ENCODE peak calls at places on chromosomes 4 and X, in four cellular contexts. One of them, this sample, is unnamed.

GRCh38 chr4:336893-337142 is 796 bp upstream of the ZNF141 start:
- DNase-seq in PC-9: no peak
- DNase-seq in dorsolateral prefrontal cortex: no peak
- DNase-seq in tibial nerve: no peak
- DNase-seq in this sample: no peak

GRCh38 chr4:3342182-3342854 is 49.5 kb downstream of the RGS12 start:
- DNase-seq in PC-9: no peak
- DNase-seq in tibial nerve: no peak
- DNase-seq in dorsolateral prefrontal cortex: no peak
- DNase-seq in this sample: no peak

GRCh38 chr4:143355540-143356217 is 19.0 kb downstream of the GAB1 start:
- DNase-seq in tibial nerve: no peak
- DNase-seq in dorsolateral prefrontal cortex: no peak
- DNase-seq in PC-9: peak; percentile 60
- DNase-seq in this sample: no peak

GRCh38 chrX:149453911-149454820 is 50.9 kb downstream of the IDS start:
- DNase-seq in dorsolateral prefrontal cortex: no peak
- DNase-seq in PC-9: no peak
- DNase-seq in tibial nerve: no peak
- DNase-seq in this sample: no peak

GRCh38 chr4:158722291-158722916 is 792 bp downstream of the PPID start:
- DNase-seq in tibial nerve: no peak
- DNase-seq in PC-9: no peak
- DNase-seq in dorsolateral prefrontal cortex: no peak
- DNase-seq in this sample: no peak

GRCh38 chr4:911871-912490 is 20.1 kb downstream of the GAK start:
- DNase-seq in dorsolateral prefrontal cortex: peak; percentile 30
- DNase-seq in PC-9: no peak
- DNase-seq in tibial nerve: no peak
- DNase-seq in this sample: no peak

GRCh38 chr4:3745886-3746656 is 20.1 kb upstream of the ADRA2C start:
- DNase-seq in PC-9: no peak
- DNase-seq in dorsolateral prefrontal cortex: no peak
- DNase-seq in tibial nerve: no peak
- DNase-seq in this sample: no peak

GRCh38 chrX:136586386-136586785 is 54.4 kb downstream of the VGLL1 start:
- DNase-seq in PC-9: no peak
- DNase-seq in tibial nerve: no peak
- DNase-seq in dorsolateral prefrontal cortex: no peak
- DNase-seq in this sample: no peak

GRCh38 chr4:162201673-162202072 is 37.9 kb upstream of the FSTL5 start:
- DNase-seq in tibial nerve: no peak
- DNase-seq in PC-9: no peak
- DNase-seq in dorsolateral prefrontal cortex: no peak
- DNase-seq in this sample: no peak

GRCh38 chr4:106628616-106629606 is 260.3 kb upstream of the GIMD1 start:
- DNase-seq in tibial nerve: no peak
- DNase-seq in PC-9: no peak
- DNase-seq in dorsolateral prefrontal cortex: no peak
- DNase-seq in this sample: no peak

GRCh38 chr4:20445933-20446723 is 194.4 kb downstream of the SLIT2 start:
- DNase-seq in dorsolateral prefrontal cortex: no peak
- DNase-seq in tibial nerve: no peak
- DNase-seq in PC-9: no peak
- DNase-seq in this sample: no peak

GRCh38 chrX:24148535-24149345 is 789 bp upstream of the ZFX start:
- DNase-seq in dorsolateral prefrontal cortex: no peak
- DNase-seq in PC-9: no peak
- DNase-seq in tibial nerve: no peak
- DNase-seq in this sample: no peak

GRCh38 chr4:113080050-113080449 is 30.6 kb downstream of the ANK2 start:
- DNase-seq in tibial nerve: no peak
- DNase-seq in PC-9: no peak
- DNase-seq in dorsolateral prefrontal cortex: no peak
- DNase-seq in this sample: no peak

GRCh38 chrX:119646515-119646914 is 40.3 kb upstream of the NKRF start:
- DNase-seq in PC-9: no peak
- DNase-seq in tibial nerve: no peak
- DNase-seq in dorsolateral prefrontal cortex: no peak
- DNase-seq in this sample: no peak

GRCh38 chrX:101764538-101764937 is 104.9 kb upstream of the ARMCX2 start:
- DNase-seq in dorsolateral prefrontal cortex: no peak
- DNase-seq in tibial nerve: no peak
- DNase-seq in PC-9: no peak
- DNase-seq in this sample: no peak

GRCh38 chr4:123826896-123827295 is 430.3 kb downstream of the SPRY1 start:
- DNase-seq in PC-9: no peak
- DNase-seq in dorsolateral prefrontal cortex: no peak
- DNase-seq in tibial nerve: no peak
- DNase-seq in this sample: no peak

GRCh38 chrX:36436286-36436860 is 516.8 kb downstream of the CFAP47 start:
- DNase-seq in PC-9: no peak
- DNase-seq in dorsolateral prefrontal cortex: no peak
- DNase-seq in tibial nerve: no peak
- DNase-seq in this sample: no peak

GRCh38 chrX:55057691-55058249 is 17.1 kb upstream of the PAGE2B start:
- DNase-seq in PC-9: no peak
- DNase-seq in tibial nerve: peak; percentile 60
- DNase-seq in dorsolateral prefrontal cortex: no peak
- DNase-seq in this sample: no peak

GRCh38 chr4:83629945-83630684 is 94.2 kb downstream of the GPAT3 start:
- DNase-seq in dorsolateral prefrontal cortex: no peak
- DNase-seq in tibial nerve: peak; percentile 8
- DNase-seq in PC-9: no peak
- DNase-seq in this sample: no peak

GRCh38 chr4:137370699-137371098 is 161.6 kb downstream of the PCDH18 start:
- DNase-seq in PC-9: no peak
- DNase-seq in dorsolateral prefrontal cortex: no peak
- DNase-seq in tibial nerve: no peak
- DNase-seq in this sample: no peak

GRCh38 chr4:987689-988513 is 1.1 kb downstream of the IDUA start:
- DNase-seq in dorsolateral prefrontal cortex: no peak
- DNase-seq in PC-9: no peak
- DNase-seq in tibial nerve: no peak
- DNase-seq in this sample: no peak

GRCh38 chr4:118086334-118086733 is 52.0 kb downstream of the NDST3 start:
- DNase-seq in tibial nerve: no peak
- DNase-seq in dorsolateral prefrontal cortex: peak; percentile 46
- DNase-seq in PC-9: peak; percentile 48
- DNase-seq in this sample: no peak

GRCh38 chr4:100581337-100581736 is 63.5 kb upstream of the EMCN start:
- DNase-seq in tibial nerve: no peak
- DNase-seq in dorsolateral prefrontal cortex: peak; percentile 53
- DNase-seq in PC-9: peak; percentile 79
- DNase-seq in this sample: no peak

GRCh38 chr4:63233679-63234078 is 1175.6 kb downstream of the TECRL start:
- DNase-seq in PC-9: no peak
- DNase-seq in dorsolateral prefrontal cortex: no peak
- DNase-seq in tibial nerve: no peak
- DNase-seq in this sample: no peak

GRCh38 chr4:133799916-133800315 is 401.7 kb downstream of the PABPC4L start:
- DNase-seq in tibial nerve: no peak
- DNase-seq in PC-9: no peak
- DNase-seq in dorsolateral prefrontal cortex: no peak
- DNase-seq in this sample: no peak

GRCh38 chrX:110167952-110168451 is 149.9 kb downstream of the AMMECR1 start:
- DNase-seq in tibial nerve: no peak
- DNase-seq in dorsolateral prefrontal cortex: no peak
- DNase-seq in PC-9: peak; percentile 81
- DNase-seq in this sample: no peak

GRCh38 chrX:72105436-72105835 is 26.3 kb downstream of the RTL5 start:
- DNase-seq in dorsolateral prefrontal cortex: no peak
- DNase-seq in tibial nerve: no peak
- DNase-seq in PC-9: no peak
- DNase-seq in this sample: no peak

GRCh38 chr4:24778427-24779225 is 16.7 kb upstream of the SOD3 start:
- DNase-seq in tibial nerve: peak; percentile 93
- DNase-seq in PC-9: no peak
- DNase-seq in dorsolateral prefrontal cortex: no peak
- DNase-seq in this sample: no peak

GRCh38 chr4:80361329-80361900 is 25.9 kb downstream of the CFAP299 start:
- DNase-seq in PC-9: peak; percentile 42
- DNase-seq in dorsolateral prefrontal cortex: no peak
- DNase-seq in tibial nerve: no peak
- DNase-seq in this sample: no peak

DNA sequence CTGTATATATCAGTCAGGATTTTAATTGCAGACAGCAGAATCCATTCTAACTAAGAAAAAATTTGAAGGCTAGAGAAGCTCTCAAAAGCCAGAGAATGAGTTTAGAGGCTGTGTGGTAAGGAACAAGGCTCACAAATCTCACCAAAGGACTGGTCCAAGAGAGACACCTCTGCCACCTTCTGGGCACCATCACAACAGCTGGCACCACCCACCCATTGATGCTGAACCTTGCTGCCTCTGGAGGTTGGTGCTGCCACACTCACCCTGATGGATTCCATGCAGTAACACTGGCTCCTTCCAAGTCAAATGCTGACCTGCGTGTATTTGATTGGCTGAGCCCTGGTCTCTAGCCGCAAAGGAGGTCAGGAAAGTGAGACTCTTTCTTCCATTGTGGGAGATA is 100.8 kb downstream of the BEND2 start:
- DNase-seq in dorsolateral prefrontal cortex: no peak
- DNase-seq in tibial nerve: no peak
- DNase-seq in PC-9: no peak
- DNase-seq in this sample: no peak
- TF ChIP-seq CTCF in dorsolateral prefrontal cortex: no peak
- TF ChIP-seq CTCF in tibial nerve: no peak
- TF ChIP-seq CTCF in PC-9: no peak
- TF ChIP-seq CTCF in this sample: no peak

DNA sequence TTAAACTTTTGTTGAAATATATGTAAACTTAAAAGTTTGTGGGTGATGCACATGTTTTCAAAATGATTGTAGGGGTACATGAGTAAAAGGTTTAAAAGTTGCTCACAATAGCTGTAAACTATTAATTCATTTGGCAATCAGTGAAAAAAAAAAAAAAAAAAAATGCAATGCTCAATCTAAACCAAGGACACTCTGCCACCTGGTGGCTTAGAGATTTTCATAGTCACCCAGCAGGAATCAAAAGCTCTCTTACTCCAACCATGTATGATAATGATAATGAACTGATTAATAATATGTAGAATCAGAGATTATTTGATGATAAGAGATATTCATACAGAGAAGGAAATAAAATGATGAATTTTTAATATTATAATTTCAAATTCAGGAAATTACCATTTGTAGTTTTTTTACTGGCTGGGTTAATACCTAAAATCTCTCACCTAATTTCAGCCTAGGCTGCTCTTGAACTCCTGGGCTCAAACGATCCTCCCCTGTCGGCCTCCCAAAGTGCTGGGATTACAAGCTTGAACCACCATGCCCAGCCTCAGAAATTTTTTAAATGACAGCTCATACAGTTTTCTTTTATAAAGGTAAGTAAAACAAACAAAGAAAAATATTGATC is 46.9 kb upstream of the SLC25A4 start:
- DNase-seq in PC-9: no peak
- DNase-seq in dorsolateral prefrontal cortex: no peak
- DNase-seq in tibial nerve: peak; percentile 77
- DNase-seq in this sample: no peak
- TF ChIP-seq CTCF in PC-9: peak; percentile 71
- TF ChIP-seq CTCF in dorsolateral prefrontal cortex: peak; percentile 61
- TF ChIP-seq CTCF in tibial nerve: peak; percentile 48
- TF ChIP-seq CTCF in this sample: no peak

GRCh38 chr4:97153042-97153441 is 990.2 kb downstream of the STPG2 start:
- DNase-seq in PC-9: no peak
- DNase-seq in tibial nerve: no peak
- DNase-seq in dorsolateral prefrontal cortex: no peak
- DNase-seq in this sample: no peak
- TF ChIP-seq CTCF in PC-9: no peak
- TF ChIP-seq CTCF in tibial nerve: no peak
- TF ChIP-seq CTCF in dorsolateral prefrontal cortex: no peak
- TF ChIP-seq CTCF in this sample: no peak

GRCh38 chr4:73998040-73999011 is at the start of gene CXCL5:
- DNase-seq in dorsolateral prefrontal cortex: peak; percentile 58
- DNase-seq in PC-9: no peak
- DNase-seq in tibial nerve: no peak
- DNase-seq in this sample: no peak
- TF ChIP-seq CTCF in dorsolateral prefrontal cortex: no peak
- TF ChIP-seq CTCF in PC-9: no peak
- TF ChIP-seq CTCF in tibial nerve: no peak
- TF ChIP-seq CTCF in this sample: no peak

GRCh38 chr4:127045872-127046271 is 586.9 kb upstream of the INTU start:
- DNase-seq in tibial nerve: no peak
- DNase-seq in PC-9: no peak
- DNase-seq in dorsolateral prefrontal cortex: no peak
- DNase-seq in this sample: no peak
- TF ChIP-seq CTCF in tibial nerve: no peak
- TF ChIP-seq CTCF in PC-9: no peak
- TF ChIP-seq CTCF in dorsolateral prefrontal cortex: no peak
- TF ChIP-seq CTCF in this sample: no peak

GRCh38 chr4:61520688-61521160 is 320.6 kb downstream of the ADGRL3 start:
- DNase-seq in dorsolateral prefrontal cortex: no peak
- DNase-seq in tibial nerve: no peak
- DNase-seq in PC-9: peak; percentile 76
- DNase-seq in this sample: no peak

GRCh38 chr4:61511716-61512488 is 311.8 kb downstream of the ADGRL3 start:
- DNase-seq in tibial nerve: no peak
- DNase-seq in dorsolateral prefrontal cortex: no peak
- DNase-seq in PC-9: peak; percentile 65
- DNase-seq in this sample: no peak

GRCh38 chr4:61517144-61517543 is 317.0 kb downstream of the ADGRL3 start:
- DNase-seq in PC-9: no peak
- DNase-seq in tibial nerve: no peak
- DNase-seq in dorsolateral prefrontal cortex: no peak
- DNase-seq in this sample: no peak

GRCh38 chr4:61520176-61520575 is 320.1 kb downstream of the ADGRL3 start:
- DNase-seq in PC-9: no peak
- DNase-seq in dorsolateral prefrontal cortex: no peak
- DNase-seq in tibial nerve: no peak
- DNase-seq in this sample: no peak

DNA sequence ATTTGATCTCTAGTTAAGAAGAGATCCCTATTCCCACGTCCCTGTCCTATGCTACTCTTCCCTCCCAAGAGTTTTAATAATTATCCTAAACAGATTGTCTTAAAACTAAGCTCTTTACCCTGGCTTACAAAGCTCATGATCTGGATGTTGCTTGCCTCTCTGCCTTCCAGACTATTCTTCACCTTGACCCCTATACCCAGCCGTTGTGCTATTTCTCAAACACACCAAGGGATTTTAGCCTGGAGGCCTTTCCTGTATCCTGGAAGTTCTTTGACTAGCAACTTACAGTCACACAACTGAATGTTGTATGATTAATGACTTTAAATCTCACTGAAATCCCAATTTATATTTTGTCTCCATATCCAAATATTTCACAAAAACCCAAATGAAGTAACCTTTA is 314.9 kb downstream of the ADGRL3 start:
- DNase-seq in tibial nerve: no peak
- DNase-seq in dorsolateral prefrontal cortex: no peak
- DNase-seq in PC-9: no peak
- DNase-seq in this sample: no peak
- TF ChIP-seq CTCF in tibial nerve: no peak
- TF ChIP-seq CTCF in dorsolateral prefrontal cortex: no peak
- TF ChIP-seq CTCF in PC-9: no peak
- TF ChIP-seq CTCF in this sample: no peak

This sample was measured in omental fat pad.